ENCODE peak calls at places on chromosomes 13 and 19, in six cellular contexts. I, X, B, W, J and T are unnamed samples. For H3K4me1, the result is how much of the 10 kb centered on the place peaks cover.

GRCh38 chr19:57106646-57107235 is 13.0 kb upstream of the USP29 start:
- DNase-seq in I (no peak), X (no peak), B (no peak), W (no peak), J (no peak), T (no peak)

GRCh38 chr13:105878119-105878518 is 657.3 kb downstream of the EFNB2 start:
- DNase-seq in I (no peak), X (no peak), B (no peak), W (no peak), J (no peak), T (no peak)

GRCh38 chr19:47176071-47176626 is 45.5 kb downstream of the SAE1 start:
- DNase-seq in I (no peak), X (no peak), B (no peak), W (no peak), J (no peak), T (no peak)

GRCh38 chr13:34678154-34678553 is 263.9 kb upstream of the NBEA start:
- DNase-seq in I (no peak), X (no peak), B (no peak), W (no peak), J (no peak), T (no peak)

GRCh38 chr19:28633223-28634030 is 579.5 kb downstream of the UQCRFS1 start:
- DNase-seq in I (no peak), X (no peak), B (no peak), W (no peak), J (peak), T (peak)

GRCh38 chr13:72255908-72256307 is 388.9 kb upstream of the DACH1 start:
- DNase-seq in I (no peak), X (no peak), B (no peak), W (no peak), J (peak), T (no peak)

GRCh38 chr13:102555914-102556553 is 40.8 kb upstream of the TPP2 start:
- DNase-seq in I (no peak), X (no peak), B (no peak), W (no peak), J (peak), T (no peak)

GRCh38 chr19:39147480-39147879 is 21.9 kb downstream of the PAK4 start:
- DNase-seq in I (no peak), X (no peak), B (no peak), W (no peak), J (no peak), T (no peak)

GRCh38 chr19:9673912-9674668 is 810 bp downstream of the ZNF562 start:
- DNase-seq in I (no peak), X (no peak), B (no peak), W (no peak), J (no peak), T (no peak)

GRCh38 chr13:54232700-54233099 is 1204.1 kb downstream of the OLFM4 start:
- DNase-seq in I (no peak), X (no peak), B (no peak), W (no peak), J (no peak), T (no peak)

GRCh38 chr19:16197622-16198362 is at the start of gene AP1M1:
- DNase-seq in I (peak), X (peak), B (peak), W (peak), J (peak), T (peak)

GRCh38 chr19:18086590-18087138 is at the start of gene IL12RB1:
- DNase-seq in I (no peak), X (no peak), B (no peak), W (no peak), J (no peak), T (peak)

GRCh38 chr13:97067342-97067895 is 73.1 kb upstream of the OXGR1 start:
- DNase-seq in I (no peak), X (no peak), B (no peak), W (no peak), J (no peak), T (no peak)

GRCh38 chr19:11286312-11286974 is 9.5 kb upstream of the TSPAN16 start:
- DNase-seq in I (peak), X (no peak), B (no peak), W (no peak), J (no peak), T (no peak)

GRCh38 chr19:17073869-17074627 is 1.2 kb downstream of the HAUS8 start:
- DNase-seq in I (no peak), X (no peak), B (peak), W (no peak), J (no peak), T (no peak)

GRCh38 chr19:6705931-6706632 is 14.4 kb downstream of the C3 start:
- DNase-seq in I (no peak), X (peak), B (no peak), W (no peak), J (no peak), T (no peak)

GRCh38 chr19:34732548-34733255 is 1.3 kb upstream of the ZNF181 start:
- DNase-seq in I (no peak), X (no peak), B (no peak), W (no peak), J (no peak), T (no peak)

GRCh38 chr13:76638882-76639281 is 247.3 kb downstream of the KCTD12 start:
- DNase-seq in I (no peak), X (no peak), B (no peak), W (no peak), J (no peak), T (no peak)

GRCh38 chr13:36369268-36370107 is 23.3 kb upstream of the SPART start:
- DNase-seq in I (no peak), X (no peak), B (no peak), W (no peak), J (no peak), T (no peak)

GRCh38 chr19:4754248-4754647 is 30.6 kb upstream of the DPP9 start:
- DNase-seq in I (no peak), X (no peak), B (no peak), W (no peak), J (no peak), T (no peak)

GRCh38 chr13:111472559-111473460 is 152.4 kb downstream of the TEX29 start:
- DNase-seq in I (no peak), X (no peak), B (no peak), W (no peak), J (no peak), T (no peak)

GRCh38 chr13:27228131-27228530 is 23.2 kb upstream of the RPL21 start:
- DNase-seq in I (no peak), X (no peak), B (no peak), W (no peak), J (no peak), T (no peak)

GRCh38 chr19:53519431-53519830 is 18.5 kb upstream of the ZNF331 start:
- DNase-seq in I (no peak), X (no peak), B (no peak), W (no peak), J (no peak), T (no peak)

GRCh38 chr19:4596033-4596904 is 36.8 kb upstream of the SEMA6B start:
- DNase-seq in I (no peak), X (no peak), B (no peak), W (no peak), J (no peak), T (no peak)

GRCh38 chr19:40567750-40568494 is 8.8 kb upstream of the SHKBP1 start:
- DNase-seq in I (no peak), X (no peak), B (peak), W (no peak), J (no peak), T (no peak)

GRCh38 chr19:1728816-1729567 is 24.3 kb upstream of the ONECUT3 start:
- DNase-seq in I (no peak), X (no peak), B (no peak), W (no peak), J (no peak), T (no peak)

GRCh38 chr19:29966594-29967249 is 24.7 kb downstream of the URI1 start:
- DNase-seq in I (no peak), X (no peak), B (no peak), W (no peak), J (no peak), T (no peak)

GRCh38 chr19:49637865-49638350 is 2.0 kb downstream of the RRAS start:
- DNase-seq in I (peak), X (peak), B (peak), W (peak), J (no peak), T (peak)
- H3K4me1 ChIP-seq in I (half or more), X (under half), B (half or more), W (under half), J (under half), T (under half)

GRCh38 chr13:49308104-49308875 is 60.6 kb downstream of the CDADC1 start:
- DNase-seq in I (peak), X (no peak), B (peak), W (peak), J (no peak), T (no peak)
- H3K27ac ChIP-seq in I (peak), X (peak), B (peak), W (peak), J (no peak), T (no peak)

DNA sequence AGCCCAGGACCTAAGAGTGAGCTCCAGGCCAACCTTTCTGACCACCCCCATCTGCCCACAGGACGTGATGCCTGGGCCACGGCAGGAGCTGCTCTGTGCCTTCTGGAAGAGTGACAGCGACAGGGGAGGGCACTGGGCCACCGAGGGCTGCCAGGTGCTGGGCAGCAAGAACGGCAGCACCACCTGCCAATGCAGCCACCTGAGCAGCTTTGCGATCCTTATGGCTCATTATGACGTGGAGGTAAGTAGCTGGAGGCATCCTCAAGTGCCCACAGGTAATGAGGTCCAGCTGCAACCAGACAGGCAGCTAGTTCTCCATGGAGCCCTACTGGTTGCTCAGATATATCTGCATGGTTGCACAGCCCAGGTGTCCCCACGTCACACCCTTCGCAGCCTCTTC is 14.8 kb downstream of the DDX39A start:
- DNase-seq in I (no peak), X (no peak), B (no peak), W (no peak), J (no peak), T (no peak)
- H3K4me3 ChIP-seq in I (no peak), X (no peak), B (no peak), W (no peak), J (no peak), T (no peak)

GRCh38 chr13:80337011-80337688 is 3.8 kb downstream of the SPRY2 start:
- DNase-seq in I (no peak), X (peak), B (no peak), W (no peak), J (no peak), T (no peak)

GRCh38 chr13:80334582-80335260 is 6.2 kb downstream of the SPRY2 start:
- DNase-seq in I (no peak), X (no peak), B (no peak), W (no peak), J (no peak), T (no peak)

GRCh38 chr13:80337706-80338105 is 3.2 kb downstream of the SPRY2 start:
- DNase-seq in I (no peak), X (no peak), B (no peak), W (no peak), J (no peak), T (no peak)

GRCh38 chr13:80338781-80339577 is 1.9 kb downstream of the SPRY2 start:
- DNase-seq in I (peak), X (peak), B (peak), W (peak), J (peak), T (no peak)

DNA sequence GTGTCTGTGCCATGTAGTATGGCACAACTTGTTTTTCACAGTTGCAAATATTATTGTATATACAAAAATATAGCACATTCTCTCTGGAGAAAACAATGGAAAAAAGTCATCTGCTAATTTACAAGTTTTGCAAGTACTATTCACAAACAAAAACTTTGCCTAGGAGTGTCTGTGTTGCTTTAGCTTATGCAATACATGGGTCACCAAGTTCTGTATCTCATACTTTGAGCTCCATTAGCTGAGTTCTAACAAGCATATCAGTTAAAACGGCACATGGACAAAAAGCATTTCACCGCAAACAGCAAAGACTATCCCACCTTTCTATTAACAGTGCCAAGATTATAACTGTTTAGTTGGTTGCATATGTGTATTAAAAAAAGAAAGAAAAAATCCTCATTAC is 4.6 kb downstream of the SPRY2 start:
- DNase-seq in I (no peak), X (no peak), B (no peak), W (no peak), J (no peak), T (no peak)
- H3K4me1 ChIP-seq in I (under half), X (under half), B (under half), W (under half), J (under half), T (under half)

DNA sequence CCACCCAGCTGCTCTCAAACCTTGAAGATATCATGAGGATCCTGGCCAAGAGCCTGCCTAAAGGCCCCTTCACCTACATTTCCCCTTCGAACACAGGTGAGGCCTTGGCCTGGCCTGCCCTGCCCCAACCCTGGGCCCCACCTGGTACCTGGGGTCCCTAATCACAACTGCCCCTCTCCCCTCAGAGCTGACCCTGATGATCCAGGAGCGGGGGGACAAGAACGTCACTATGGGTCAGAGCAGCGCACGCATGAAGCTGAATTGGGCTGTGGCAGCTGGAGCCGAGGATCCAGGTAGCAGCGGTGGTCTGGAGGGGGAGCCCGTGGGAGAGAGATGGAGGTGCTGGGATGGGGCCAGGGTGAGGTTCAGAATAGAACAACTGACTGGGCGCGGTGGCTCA is 17.7 kb downstream of the DDX39A start:
- DNase-seq in I (no peak), X (no peak), B (no peak), W (no peak), J (no peak), T (no peak)
- H3K27ac ChIP-seq in I (no peak), X (peak), B (peak), W (peak), J (no peak), T (no peak)